ENCODE peak calls at places on chromosomes 6 and 20, in ten cellular contexts. M, X, R, N, S, U, O, H, W and E are unnamed samples.

GRCh38 chr6:19833947-19834346 is 3.2 kb upstream of the ID4 start:
- ATAC-seq in M (no peak), X (no peak), R (peak), N (no peak), S (no peak), U (no peak), O (no peak), H (no peak), W (no peak), E (no peak)

GRCh38 chr6:77650098-77650663 is 2.7 kb upstream of the MEI4 start:
- ATAC-seq in M (peak), X (peak), R (peak), N (peak), S (no peak), U (no peak), O (peak), H (peak), W (peak), E (peak)

GRCh38 chr6:4958624-4959023 is 45.2 kb downstream of the RPP40 start:
- ATAC-seq in M (no peak), X (no peak), R (no peak), N (no peak), S (no peak), U (no peak), O (peak), H (no peak), W (peak), E (no peak)

GRCh38 chr6:150687508-150687907 is 87.8 kb downstream of the PLEKHG1 start:
- ATAC-seq in M (no peak), X (no peak), R (peak), N (no peak), S (no peak), U (no peak), O (peak), H (no peak), W (peak), E (no peak)

GRCh38 chr6:43250992-43251373 is 7.7 kb downstream of the TTBK1 start:
- ATAC-seq in M (no peak), X (no peak), R (no peak), N (no peak), S (no peak), U (no peak), O (peak), H (no peak), W (peak), E (no peak)

GRCh38 chr20:57442160-57442887 is 51.1 kb downstream of the RBM38 start:
- ATAC-seq in M (no peak), X (no peak), R (peak), N (no peak), S (no peak), U (no peak), O (no peak), H (no peak), W (no peak), E (no peak)

GRCh38 chr20:36181934-36182603 is 27.5 kb downstream of the EPB41L1 start:
- ATAC-seq in M (no peak), X (no peak), R (no peak), N (no peak), S (peak), U (no peak), O (no peak), H (no peak), W (no peak), E (no peak)

GRCh38 chr6:131348572-131348971 is 213.3 kb downstream of the AKAP7 start:
- ATAC-seq in M (peak), X (no peak), R (no peak), N (no peak), S (no peak), U (no peak), O (no peak), H (no peak), W (no peak), E (no peak)

GRCh38 chr6:56478202-56478601 is 164.5 kb downstream of the DST start:
- ATAC-seq in M (no peak), X (no peak), R (no peak), N (no peak), S (no peak), U (no peak), O (no peak), H (no peak), W (no peak), E (no peak)

GRCh38 chr20:49110767-49111694 is 64.9 kb downstream of the CSE1L start:
- ATAC-seq in M (peak), X (no peak), R (no peak), N (no peak), S (peak), U (peak), O (no peak), H (no peak), W (peak), E (no peak)

GRCh38 chr6:149150999-149151398 is 166.5 kb upstream of the TAB2 start:
- ATAC-seq in M (no peak), X (no peak), R (no peak), N (peak), S (peak), U (no peak), O (no peak), H (no peak), W (no peak), E (no peak)

GRCh38 chr6:108684809-108685329 is 124.2 kb downstream of the FOXO3 start:
- ATAC-seq in M (no peak), X (no peak), R (no peak), N (no peak), S (peak), U (no peak), O (peak), H (peak), W (peak), E (no peak)

GRCh38 chr20:46350201-46350985 is 42.1 kb upstream of the CDH22 start:
- ATAC-seq in M (peak), X (no peak), R (no peak), N (peak), S (peak), U (no peak), O (peak), H (no peak), W (peak), E (no peak)

GRCh38 chr20:38805502-38805957 is at the start of gene PPP1R16B:
- ATAC-seq in M (peak), X (no peak), R (peak), N (peak), S (peak), U (peak), O (peak), H (peak), W (peak), E (peak)

GRCh38 chr6:14146459-14147096 is 29.0 kb downstream of the CD83 start:
- ATAC-seq in M (no peak), X (no peak), R (no peak), N (no peak), S (no peak), U (no peak), O (no peak), H (no peak), W (no peak), E (no peak)

GRCh38 chr6:35611235-35611634 is 77.5 kb downstream of the FKBP5 start:
- ATAC-seq in M (no peak), X (no peak), R (no peak), N (peak), S (peak), U (no peak), O (peak), H (peak), W (no peak), E (no peak)

GRCh38 chr6:111804627-111805235 is 68.5 kb downstream of the FYN start:
- ATAC-seq in M (no peak), X (peak), R (peak), N (peak), S (peak), U (no peak), O (peak), H (peak), W (peak), E (peak)

GRCh38 chr20:5222919-5223634 is 93.7 kb downstream of the PROKR2 start:
- ATAC-seq in M (peak), X (peak), R (peak), N (peak), S (peak), U (peak), O (peak), H (peak), W (peak), E (peak)

GRCh38 chr20:48807586-48808381 is 20.0 kb downstream of the PREX1 start:
- ATAC-seq in M (no peak), X (no peak), R (peak), N (no peak), S (no peak), U (no peak), O (no peak), H (no peak), W (no peak), E (no peak)

GRCh38 chr6:117870477-117871243 is 36.4 kb upstream of the SLC35F1 start:
- ATAC-seq in M (no peak), X (no peak), R (no peak), N (peak), S (peak), U (no peak), O (no peak), H (no peak), W (no peak), E (no peak)

GRCh38 chr20:9102456-9102855 is 33.6 kb downstream of the PLCB4 start:
- ATAC-seq in M (no peak), X (no peak), R (no peak), N (no peak), S (no peak), U (no peak), O (no peak), H (no peak), W (no peak), E (no peak)

GRCh38 chr20:16729565-16730460 is at the start of gene SNRPB2:
- ATAC-seq in M (peak), X (peak), R (peak), N (peak), S (peak), U (peak), O (peak), H (peak), W (peak), E (peak)